ENCODE peak calls at places on chromosomes 13 and 19, in five cellular contexts. Y is MM.1S, W is PC-9, G is GM23248, I is GM23338. R is an unnamed sample.

GRCh38 chr19:13872695-13873389 is 4.1 kb upstream of the NANOS3 start:
- DNase-seq in Y (no peak), W (peak; percentile 59), G (no peak), I (peak; percentile 95), R (no peak)

GRCh38 chr13:22387899-22388298 is 717.0 kb downstream of the FGF9 start:
- DNase-seq in Y (no peak), W (no peak), G (no peak), I (no peak), R (no peak)

GRCh38 chr19:48804496-48804895 is 6.3 kb downstream of the BCAT2 start:
- DNase-seq in Y (no peak), W (no peak), G (no peak), I (no peak), R (no peak)

GRCh38 chr13:107824636-107825035 is 390.7 kb downstream of the LIG4 start:
- DNase-seq in Y (no peak), W (no peak), G (no peak), I (no peak), R (no peak)

GRCh38 chr19:36771275-36772231 is 1.1 kb downstream of the ZNF850 start:
- DNase-seq in Y (no peak), W (peak; percentile 76), G (peak; percentile 92), I (peak; percentile 96), R (peak; percentile 42)

GRCh38 chr19:31518626-31519025 is 169.4 kb upstream of the TSHZ3 start:
- DNase-seq in Y (no peak), W (no peak), G (no peak), I (no peak), R (no peak)

GRCh38 chr13:113929628-113930615 is 44.0 kb downstream of the C13orf46 start:
- DNase-seq in Y (no peak), W (no peak), G (no peak), I (peak; percentile 23), R (no peak)

GRCh38 chr19:56126983-56127780 is 6.1 kb upstream of the ZNF787 start:
- DNase-seq in Y (no peak), W (peak; percentile 28), G (no peak), I (no peak), R (no peak)

GRCh38 chr13:113585828-113586355 is 1.3 kb downstream of the TFDP1 start:
- DNase-seq in Y (no peak), W (no peak), G (no peak), I (no peak), R (no peak)

DNA sequence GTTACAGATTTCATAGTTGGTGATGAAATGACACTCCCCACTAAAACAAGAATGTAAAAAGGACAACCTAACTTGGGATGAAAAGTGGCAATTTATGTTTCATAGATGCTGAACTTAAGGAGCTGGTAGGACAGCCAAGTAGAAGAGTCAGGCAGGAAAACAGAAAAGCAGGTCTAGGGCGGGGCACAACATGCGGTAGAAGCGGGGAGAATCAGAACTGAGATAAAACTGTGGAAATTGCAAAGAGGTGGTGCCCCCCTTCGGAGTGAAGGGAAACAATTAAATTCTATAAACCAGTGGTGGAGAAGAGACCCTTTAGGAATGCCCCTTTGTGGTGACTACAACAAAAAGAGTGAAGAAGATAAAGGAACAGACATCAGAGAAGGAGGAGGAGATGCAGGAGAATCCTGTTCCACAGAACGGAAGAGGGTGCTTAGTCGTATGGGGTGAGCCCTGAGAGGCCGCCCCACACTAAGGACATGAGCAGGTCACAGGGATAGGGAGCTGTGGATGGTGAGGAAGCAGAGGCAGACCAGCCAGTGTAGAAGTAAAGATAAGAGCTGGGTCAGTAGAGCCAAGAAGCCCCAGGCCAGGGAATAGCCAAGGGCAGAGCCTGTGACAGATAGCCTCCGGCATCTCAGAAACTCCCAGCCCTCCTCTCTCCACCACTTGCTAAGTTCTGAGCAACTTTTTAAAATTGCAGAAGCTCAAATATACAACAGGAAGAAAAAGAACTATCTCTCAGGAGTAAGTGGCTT is 100.3 kb upstream of the DOCK9 start:
- DNase-seq in Y (no peak), W (no peak), G (no peak), I (no peak), R (no peak)
- H3K4me2 ChIP-seq in Y (no peak overlapping the region), W (no peak overlapping the region), G (no peak overlapping the region), I (no peak overlapping the region), R (no peak overlapping the region)

GRCh38 chr19:39352549-39353285 is 10.5 kb downstream of the SAMD4B start:
- DNase-seq in Y (no peak), W (no peak), G (peak; percentile 63), I (no peak), R (no peak)
- H4K20me1 ChIP-seq in Y (no peaks in the 10 kb centered on the region), W (peaks cover 14% of the 10 kb centered on the region), G (peaks cover 4% of the 10 kb centered on the region), I (peaks cover 32% of the 10 kb centered on the region), R (no peaks in the 10 kb centered on the region)

GRCh38 chr19:50202962-50203280 is 501 bp upstream of the MYH14 start:
- DNase-seq in Y (no peak), W (no peak), G (no peak), I (no peak), R (no peak)
- H3K4me3 ChIP-seq in Y (no peak overlapping the region), W (peak overlapping the region; percentile 82), G (no peak overlapping the region), I (peak overlapping the region; percentile 84), R (no peak overlapping the region)

GRCh38 chr19:4676955-4677731 is 7.0 kb upstream of the MYDGF start:
- DNase-seq in Y (no peak), W (no peak), G (peak; percentile 67), I (peak; percentile 96), R (peak; percentile 72)
- H3K4me2 ChIP-seq in Y (no peak overlapping the region), W (no peak overlapping the region), G (no peak overlapping the region), I (peak overlapping the region; percentile 43), R (no peak overlapping the region)

GRCh38 chr19:6787393-6787792 is 14.9 kb downstream of the VAV1 start:
- DNase-seq in Y (no peak), W (no peak), G (no peak), I (no peak), R (no peak)
- H4K20me1 ChIP-seq in Y (no peaks in the 10 kb centered on the region), W (no peaks in the 10 kb centered on the region), G (no peaks in the 10 kb centered on the region), I (no peaks in the 10 kb centered on the region), R (no peaks in the 10 kb centered on the region)

DNA sequence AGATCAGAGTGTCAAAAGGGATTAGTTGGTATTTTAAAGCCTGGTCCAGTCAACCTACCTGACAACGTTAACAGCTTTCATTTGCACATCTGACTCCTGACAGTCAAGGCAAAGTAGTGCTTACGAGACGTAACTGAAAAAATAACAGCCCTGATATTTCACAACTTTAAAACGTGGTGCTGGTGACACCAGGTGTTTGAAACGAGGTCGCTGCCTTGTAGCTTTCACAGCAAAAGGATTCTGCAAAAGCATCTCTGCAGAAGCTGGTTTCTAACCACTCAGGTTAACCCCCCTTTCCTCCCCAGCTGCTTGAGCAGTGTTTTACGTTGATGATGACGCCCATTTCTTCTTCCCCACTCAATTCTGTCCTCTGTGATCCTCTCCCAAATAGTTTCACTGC is 23.3 kb downstream of the GGACT start:
- DNase-seq in Y (peak; percentile 53), W (no peak), G (no peak), I (no peak), R (no peak)
- H3K4me3 ChIP-seq in Y (no peak overlapping the region), W (no peak overlapping the region), G (no peak overlapping the region), I (no peak overlapping the region), R (no peak overlapping the region)

R was measured in OCI-LY7.